ENCODE peak calls at places on chromosomes 1 and 21, in eight cellular contexts. U is tibial nerve; L is tibial artery; V is GM23338; B is uterus; W is CD4-positive, CD25-positive, alpha-beta regulatory T cell; K is cardiac muscle cell; Q is ascending aorta. S is an unnamed sample.

GRCh38 chr1:39900662-39901485 is 843 bp downstream of the MYCL start:
- DNase-seq in U (no peak), L (peak; percentile 64), V (no peak), B (no peak), W (no peak), K (peak; percentile 42), Q (no peak), S (peak; percentile 4)

GRCh38 chr1:118773656-118774055 is 214.5 kb downstream of the TBX15 start:
- DNase-seq in U (no peak), L (no peak), V (no peak), B (no peak), W (no peak), K (no peak), Q (no peak), S (no peak)

GRCh38 chr1:24639881-24640280 is 3.2 kb upstream of the SRRM1 start:
- DNase-seq in U (no peak), L (no peak), V (no peak), B (no peak), W (no peak), K (no peak), Q (no peak), S (no peak)

GRCh38 chr1:244413736-244414135 is 38.0 kb downstream of the ADSS2 start:
- DNase-seq in U (no peak), L (no peak), V (no peak), B (no peak), W (no peak), K (no peak), Q (no peak), S (no peak)

GRCh38 chr1:198756470-198756869 is 117.6 kb downstream of the PTPRC start:
- DNase-seq in U (no peak), L (no peak), V (no peak), B (no peak), W (no peak), K (peak; percentile 55), Q (no peak), S (no peak)

GRCh38 chr1:229169399-229169798 is 101.5 kb upstream of the RAB4A start:
- DNase-seq in U (no peak), L (no peak), V (no peak), B (no peak), W (no peak), K (no peak), Q (no peak), S (no peak)

GRCh38 chr1:204162498-204163074 is 3.6 kb downstream of the REN start:
- DNase-seq in U (peak; percentile 79), L (peak; percentile 82), V (peak; percentile 86), B (peak; percentile 84), W (peak; percentile 59), K (peak; percentile 72), Q (peak; percentile 84), S (peak; percentile 63)

GRCh38 chr21:45303751-45304150 is 16.1 kb upstream of the POFUT2 start:
- DNase-seq in U (no peak), L (peak; percentile 66), V (no peak), B (peak; percentile 16), W (no peak), K (no peak), Q (no peak), S (no peak)

GRCh38 chr21:30479259-30479658 is 908 bp downstream of the KRTAP19-1 start:
- DNase-seq in U (no peak), L (no peak), V (no peak), B (no peak), W (no peak), K (no peak), Q (no peak), S (no peak)

DNA sequence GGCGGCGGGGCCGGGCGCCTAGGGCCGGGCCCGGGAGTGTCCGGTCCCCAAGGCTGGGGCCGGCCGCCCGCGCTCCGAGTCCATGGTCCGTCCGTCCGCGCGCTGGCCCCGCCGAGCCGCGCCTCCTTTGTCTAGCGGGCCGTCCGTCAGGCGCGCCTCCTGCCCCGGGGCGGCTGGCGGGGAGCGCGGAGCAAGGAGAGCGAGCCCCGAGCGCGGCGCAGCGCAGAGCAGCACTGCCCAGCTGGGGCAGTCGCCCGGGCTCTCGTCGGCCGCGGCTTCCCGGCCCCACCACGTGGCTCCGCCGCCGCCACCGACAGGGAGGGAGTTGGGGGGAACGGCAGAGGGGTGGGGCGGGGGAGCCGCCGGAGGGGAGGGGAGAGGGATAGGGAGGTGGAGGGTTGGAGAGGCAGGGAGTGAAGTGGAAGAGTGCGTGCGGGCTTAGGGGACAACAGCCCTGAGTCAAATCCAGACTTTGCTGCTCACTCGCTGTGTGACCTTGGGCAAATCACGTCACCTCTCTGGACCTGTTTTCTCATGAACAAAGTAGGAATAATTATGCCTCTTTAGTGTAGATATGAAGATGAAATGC is at the start of gene NKAIN1:
- DNase-seq in U (no peak), L (no peak), V (peak; percentile 84), B (no peak), W (no peak), K (peak; percentile 49), Q (no peak), S (no peak)
- H3K4me3 ChIP-seq in U (no peak within 1 kb of the TSS), L (peak within 1 kb of the TSS; percentile 39), V (peak within 1 kb of the TSS; percentile 78), B (no peak within 1 kb of the TSS), W (no peak within 1 kb of the TSS), K (peak within 1 kb of the TSS; percentile 45), Q (peak within 1 kb of the TSS; percentile 48), S (no peak within 1 kb of the TSS)

GRCh38 chr1:92945748-92946270 is 15.5 kb downstream of the DIPK1A start:
- DNase-seq in U (no peak), L (no peak), V (no peak), B (no peak), W (no peak), K (no peak), Q (no peak), S (no peak)

GRCh38 chr1:92944901-92945747 is 16.1 kb downstream of the DIPK1A start:
- DNase-seq in U (no peak), L (no peak), V (peak; percentile 56), B (no peak), W (no peak), K (no peak), Q (no peak), S (no peak)

GRCh38 chr1:92951141-92951582 is 10.1 kb downstream of the DIPK1A start:
- DNase-seq in U (no peak), L (no peak), V (no peak), B (no peak), W (peak; percentile 85), K (peak; percentile 67), Q (no peak), S (peak; percentile 36)

GRCh38 chr1:92949937-92950817 is 11.1 kb downstream of the DIPK1A start:
- DNase-seq in U (no peak), L (no peak), V (no peak), B (no peak), W (no peak), K (peak; percentile 77), Q (no peak), S (no peak)

DNA sequence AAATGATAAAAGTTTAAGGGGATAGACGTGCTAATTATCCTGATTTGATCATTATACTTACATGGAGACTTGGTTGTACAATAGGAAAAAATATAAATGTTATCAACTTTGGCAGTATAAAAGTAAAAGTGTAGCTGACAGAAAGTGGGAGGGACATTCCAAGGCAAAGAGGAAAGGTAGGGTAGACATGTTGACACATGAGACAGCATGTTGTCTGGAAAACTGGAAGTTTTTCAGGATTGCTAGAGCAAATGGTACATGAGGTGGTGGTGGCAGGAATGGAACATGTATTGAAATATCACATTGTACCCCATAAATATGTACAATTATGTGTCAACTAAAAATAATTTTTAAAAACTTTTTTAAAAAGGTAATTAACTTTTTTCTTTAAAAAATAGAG is 13.2 kb downstream of the DIPK1A start:
- DNase-seq in U (no peak), L (no peak), V (no peak), B (no peak), W (no peak), K (no peak), Q (no peak), S (no peak)
- H3K4me1 ChIP-seq in U (peaks cover 12% of the 10 kb centered on the region), L (no peaks in the 10 kb centered on the region), V (peaks cover 13% of the 10 kb centered on the region), B (no peaks in the 10 kb centered on the region), W (peaks cover 48% of the 10 kb centered on the region), K (peaks cover 3% of the 10 kb centered on the region), Q (no peaks in the 10 kb centered on the region), S (peaks cover 48% of the 10 kb centered on the region)

GRCh38 chr1:19038732-19039131 is 82.3 kb upstream of the IFFO2 start:
- DNase-seq in U (no peak), L (no peak), V (no peak), B (no peak), W (no peak), K (no peak), Q (peak; percentile 40), S (no peak)

GRCh38 chr1:19038096-19038495 is 81.6 kb upstream of the IFFO2 start:
- DNase-seq in U (no peak), L (no peak), V (no peak), B (no peak), W (no peak), K (no peak), Q (peak; percentile 12), S (no peak)

GRCh38 chr1:19036701-19037605 is 80.5 kb upstream of the IFFO2 start:
- DNase-seq in U (no peak), L (peak; percentile 21), V (no peak), B (no peak), W (no peak), K (no peak), Q (peak; percentile 38), S (no peak)

GRCh38 chr1:19036049-19036546 is 79.6 kb upstream of the IFFO2 start:
- DNase-seq in U (no peak), L (peak; percentile 38), V (no peak), B (no peak), W (no peak), K (peak; percentile 18), Q (peak; percentile 44), S (no peak)

DNA sequence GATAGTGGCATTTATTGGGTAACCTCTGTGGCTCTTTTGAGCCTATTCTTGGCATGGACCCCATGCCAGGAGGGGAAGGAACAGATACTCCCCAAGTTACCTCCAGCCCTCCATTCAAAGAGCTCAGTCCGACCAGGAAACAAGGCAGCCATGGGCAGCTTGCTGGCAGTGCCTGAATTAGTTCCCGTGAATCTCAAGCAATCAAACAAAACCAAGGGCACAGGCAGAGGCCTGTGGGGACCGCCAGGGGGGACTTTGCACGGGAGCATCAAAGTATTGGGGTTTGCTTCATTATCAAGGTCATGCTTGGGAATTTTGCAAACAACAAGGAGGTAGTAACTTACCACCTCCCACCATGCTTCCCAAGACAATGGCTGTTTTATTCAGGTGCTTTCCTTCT is 81.2 kb upstream of the IFFO2 start:
- DNase-seq in U (no peak), L (peak; percentile 43), V (no peak), B (no peak), W (no peak), K (no peak), Q (peak; percentile 24), S (no peak)
- H3K27me3 ChIP-seq in U (no peaks in the 10 kb centered on the region), L (no peaks in the 10 kb centered on the region), V (no peaks in the 10 kb centered on the region), B (no peaks in the 10 kb centered on the region), W (no peaks in the 10 kb centered on the region), K (no peaks in the 10 kb centered on the region), Q (peaks cover 3% of the 10 kb centered on the region), S (peaks cover 3% of the 10 kb centered on the region)

DNA sequence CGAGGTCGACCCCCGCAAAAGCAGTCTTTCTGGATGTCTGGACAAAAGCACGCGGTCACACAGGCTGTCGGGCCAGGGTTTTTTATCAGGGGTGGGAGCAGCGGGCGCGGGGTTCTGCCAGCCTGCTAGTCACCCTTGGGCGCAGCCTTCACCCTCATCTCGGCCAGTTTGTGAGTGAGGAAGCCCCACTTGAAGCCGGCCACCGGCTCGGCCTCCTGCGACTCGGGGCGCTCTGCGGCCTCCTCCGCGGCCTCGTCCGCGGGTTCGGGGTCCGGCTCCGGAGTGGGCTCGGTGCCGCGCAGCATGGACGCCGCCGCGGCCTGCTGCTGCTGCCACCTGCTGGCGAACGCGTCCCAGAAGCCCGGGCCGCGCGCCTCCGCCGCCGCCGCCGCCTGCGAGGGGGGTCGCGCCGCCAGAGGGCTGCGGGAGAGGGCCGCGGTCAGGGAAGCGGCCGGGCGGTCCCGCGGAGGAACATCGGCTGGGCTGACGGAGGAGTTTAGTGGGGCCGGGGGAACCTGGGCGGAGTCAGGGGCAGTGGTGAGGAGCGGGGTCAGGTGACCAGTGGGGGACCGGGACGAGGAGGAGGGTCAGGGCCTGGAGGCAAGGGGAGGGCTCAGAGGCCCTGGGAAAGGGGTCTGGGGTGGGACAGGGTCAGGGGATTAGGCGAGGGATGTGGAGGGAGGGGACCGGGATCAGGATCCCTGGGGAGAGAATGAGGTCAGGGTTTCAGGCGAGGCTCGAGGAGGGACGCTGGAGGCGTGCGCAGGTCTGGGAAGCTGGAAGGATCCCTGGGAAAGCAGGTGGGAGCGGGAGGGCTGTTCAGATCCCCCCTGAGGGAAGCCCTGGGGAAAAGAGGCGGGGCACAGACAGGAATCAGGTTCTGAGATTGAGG is 4.5 kb downstream of the C1orf232 start:
- DNase-seq in U (no peak), L (no peak), V (peak; percentile 86), B (peak; percentile 37), W (peak; percentile 44), K (peak; percentile 37), Q (no peak), S (peak; percentile 41)
- H3K4me3 ChIP-seq in U (peak overlapping the region; percentile 35), L (peak overlapping the region; percentile 59), V (peak overlapping the region; percentile 71), B (peak overlapping the region; percentile 20), W (no peak overlapping the region), K (peak overlapping the region; percentile 30), Q (peak overlapping the region; percentile 64), S (peak overlapping the region; percentile 50)

S was measured in CD8-positive, alpha-beta memory T cell.